ENCODE peak calls at places on chromosomes 3 and 15, in eight cellular contexts. O, N, U, A, F, C, T and I are unnamed samples.

GRCh38 chr15:90351479-90352108 is 490 bp upstream of the ZNF774 start:
- DNase-seq in A (no peak), U (no peak), T (peak; percentile 34), N (no peak), F (no peak), C (no peak), O (peak; percentile 50), I (no peak)

GRCh38 chr3:12553921-12554391 is 2.9 kb upstream of the MKRN2 start:
- DNase-seq in F (no peak), C (peak; percentile 58), T (no peak), U (peak; percentile 35), O (no peak), N (peak; percentile 24), A (peak; percentile 29), I (peak; percentile 60)

GRCh38 chr3:155853214-155854146 is 747 bp downstream of the SLC33A1 start:
- DNase-seq in N (peak; percentile 34), O (no peak), A (no peak), C (no peak), T (no peak), F (no peak), U (no peak), I (peak; percentile 37)

GRCh38 chr15:29942144-29942543 is 119.9 kb upstream of the TJP1 start:
- DNase-seq in F (no peak), C (peak; percentile 22), N (no peak), T (no peak), U (no peak), O (no peak), A (no peak), I (no peak)

GRCh38 chr15:65952425-65953053 is 83.2 kb downstream of the RAB11A start:
- DNase-seq in O (no peak), C (no peak), T (peak; percentile 39), N (no peak), F (no peak), A (peak; percentile 69), U (no peak), I (no peak)

GRCh38 chr15:81813215-81813614 is 232.6 kb downstream of the MEX3B start:
- DNase-seq in O (no peak), N (no peak), C (peak; percentile 24), T (no peak), U (no peak), A (no peak), F (no peak), I (no peak)

GRCh38 chr3:1374471-1374870 is 281.6 kb downstream of the CNTN6 start:
- DNase-seq in U (no peak), T (no peak), F (no peak), C (no peak), O (no peak), A (no peak), N (no peak), I (no peak)

GRCh38 chr15:39127151-39127815 is 453.6 kb upstream of the THBS1 start:
- DNase-seq in A (peak; percentile 30), O (no peak), U (no peak), T (no peak), C (no peak), N (no peak), F (no peak), I (no peak)

GRCh38 chr15:88057836-88058235 is 198.7 kb downstream of the NTRK3 start:
- DNase-seq in T (no peak), A (no peak), F (no peak), O (no peak), N (no peak), U (no peak), C (no peak), I (no peak)

GRCh38 chr3:182765287-182765686 is 28.0 kb upstream of the ATP11B start:
- DNase-seq in F (no peak), O (no peak), U (no peak), T (no peak), N (no peak), C (no peak), A (no peak), I (no peak)

GRCh38 chr3:127961963-127962362 is 46.9 kb downstream of the KBTBD12 start:
- DNase-seq in A (peak; percentile 6), T (no peak), N (no peak), O (no peak), U (no peak), C (no peak), F (no peak), I (peak; percentile 27)

GRCh38 chr3:25433868-25434267 is 5.8 kb downstream of the RARB start:
- DNase-seq in O (no peak), A (no peak), T (peak; percentile 66), F (no peak), C (no peak), N (no peak), U (no peak), I (no peak)

GRCh38 chr3:96813820-96814580 is 394 bp upstream of the EPHA6 start:
- DNase-seq in C (peak; percentile 67), A (peak; percentile 54), T (peak; percentile 54), N (peak; percentile 24), O (no peak), U (no peak), F (peak; percentile 54), I (peak; percentile 38)

GRCh38 chr3:51779137-51779536 is at the start of gene IQCF6:
- DNase-seq in C (no peak), T (no peak), N (no peak), A (no peak), U (no peak), F (no peak), O (no peak), I (no peak)

GRCh38 chr3:150168694-150169093 is 198.0 kb upstream of the PFN2 start:
- DNase-seq in C (no peak), N (peak; percentile 56), U (no peak), O (no peak), T (peak; percentile 78), F (no peak), A (no peak), I (no peak)

GRCh38 chr3:150169279-150169970 is 198.7 kb upstream of the PFN2 start:
- DNase-seq in A (no peak), N (no peak), C (no peak), U (no peak), F (no peak), T (peak; percentile 32), O (no peak), I (no peak)

GRCh38 chr3:150172356-150172755 is 201.7 kb upstream of the PFN2 start:
- DNase-seq in O (no peak), C (no peak), N (no peak), A (no peak), T (no peak), F (no peak), U (no peak), I (no peak)

GRCh38 chr3:150174179-150174578 is 203.5 kb upstream of the PFN2 start:
- DNase-seq in C (no peak), T (no peak), A (no peak), O (no peak), N (no peak), F (no peak), U (no peak), I (no peak)

DNA sequence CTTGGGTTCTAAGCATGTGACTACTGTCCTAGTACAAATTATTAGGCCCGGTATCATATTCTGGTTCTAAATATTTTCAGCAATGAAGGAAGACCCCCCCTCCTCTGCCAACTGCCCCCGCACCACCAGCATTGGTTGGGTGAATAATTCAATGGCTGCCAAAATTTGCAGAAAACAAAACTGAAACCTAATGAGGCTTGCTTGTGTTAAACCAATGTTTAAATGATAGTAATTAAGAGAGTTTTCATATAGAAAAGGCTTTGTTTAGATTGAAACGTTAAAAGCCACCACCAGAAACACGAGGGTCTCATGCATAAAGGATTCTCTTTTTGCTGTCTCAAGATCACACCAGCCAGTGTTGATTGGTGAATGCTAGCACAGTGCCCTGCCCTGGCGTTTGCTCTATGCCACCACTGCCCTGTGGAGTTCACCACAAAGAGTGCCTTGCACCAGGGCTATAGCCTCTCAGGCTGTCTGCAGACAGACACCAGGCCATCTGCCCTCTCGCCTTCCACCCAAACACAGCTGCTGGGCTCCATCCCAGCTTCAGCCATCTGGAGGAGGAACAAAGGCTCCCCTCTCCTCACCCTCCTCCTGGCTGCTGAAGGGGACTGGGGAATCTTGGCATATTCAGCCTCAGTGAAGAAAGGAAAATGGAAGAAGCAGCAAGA is 200.3 kb upstream of the PFN2 start:
- DNase-seq in N (no peak), O (no peak), U (no peak), A (no peak), F (no peak), T (no peak), C (no peak), I (no peak)
- H3K27ac ChIP-seq in N (no peak overlapping the region), O (no peak overlapping the region), U (no peak overlapping the region), A (no peak overlapping the region), F (no peak overlapping the region), T (no peak overlapping the region), C (no peak overlapping the region), I (no peak overlapping the region)

DNA sequence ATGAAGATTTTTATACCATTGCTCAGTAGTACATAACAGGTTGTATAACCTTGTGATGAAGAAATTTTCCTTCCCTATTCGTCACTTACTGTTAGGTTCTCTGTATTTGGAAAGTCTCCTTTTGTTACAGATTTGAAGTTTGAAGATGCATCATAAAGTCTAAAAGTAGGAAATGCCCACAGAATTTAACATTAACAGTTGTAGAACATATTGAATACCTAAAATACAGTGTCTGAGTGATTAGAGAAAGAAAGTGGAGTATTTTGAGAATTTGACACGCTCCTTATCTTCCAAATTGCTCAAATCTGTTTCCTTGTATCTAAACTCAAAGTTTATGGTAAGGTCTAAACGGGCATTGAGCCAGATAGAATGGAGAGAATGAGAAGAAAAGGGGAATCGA is 111.3 kb downstream of the MBNL1 start:
- DNase-seq in C (no peak), U (no peak), N (no peak), F (no peak), A (no peak), T (no peak), O (no peak), I (no peak)
- H3K4me1 ChIP-seq in C (peaks cover 62% of the 10 kb centered on the region), U (peaks cover 20% of the 10 kb centered on the region), N (peaks cover 79% of the 10 kb centered on the region), F (peaks cover 12% of the 10 kb centered on the region), A (peaks cover 3% of the 10 kb centered on the region), T (peaks cover 89% of the 10 kb centered on the region), O (peaks cover 87% of the 10 kb centered on the region), I (peaks cover 2% of the 10 kb centered on the region)

GRCh38 chr3:151283907-151284461 is 5.6 kb upstream of the P2RY14 start:
- DNase-seq in N (no peak), F (no peak), O (no peak), U (no peak), T (no peak), A (peak; percentile 82), C (no peak), I (peak; percentile 28)
- H3K27ac ChIP-seq in N (no peak overlapping the region), F (peak overlapping the region; percentile 1), O (no peak overlapping the region), U (no peak overlapping the region), T (no peak overlapping the region), A (no peak overlapping the region), C (no peak overlapping the region), I (peak overlapping the region; percentile 20)

GRCh38 chr3:115658337-115659181 is 35.2 kb downstream of the GAP43 start:
- DNase-seq in F (peak; percentile 58), A (peak; percentile 82), T (peak; percentile 89), C (peak; percentile 89), N (peak; percentile 83), O (peak; percentile 83), U (peak; percentile 82), I (peak; percentile 70)

GRCh38 chr3:115659253-115659652 is 35.9 kb downstream of the GAP43 start:
- DNase-seq in U (no peak), F (no peak), A (no peak), O (no peak), T (no peak), C (no peak), N (no peak), I (no peak)

GRCh38 chr3:115660646-115661442 is 37.5 kb downstream of the GAP43 start:
- DNase-seq in C (no peak), N (peak; percentile 16), O (no peak), T (no peak), A (no peak), U (no peak), F (no peak), I (no peak)

GRCh38 chr3:115658032-115658336 is 34.7 kb downstream of the GAP43 start:
- DNase-seq in U (no peak), N (no peak), F (no peak), A (no peak), T (no peak), O (no peak), C (no peak), I (no peak)

GRCh38 chr3:115659861-115660260 is 36.6 kb downstream of the GAP43 start:
- DNase-seq in F (no peak), T (no peak), C (no peak), O (no peak), A (peak; percentile 29), N (no peak), U (no peak), I (no peak)
- H3K4me1 ChIP-seq in F (no peaks in the 10 kb centered on the region), T (peaks cover 33% of the 10 kb centered on the region), C (peaks cover 20% of the 10 kb centered on the region), O (peaks cover 15% of the 10 kb centered on the region), A (peaks cover 4% of the 10 kb centered on the region), N (peaks cover 23% of the 10 kb centered on the region), U (peaks cover 9% of the 10 kb centered on the region), I (no peaks in the 10 kb centered on the region)